ENCODE peak calls at places on chromosomes 3 and 15, in five cellular contexts. S is astrocyte, Y is upper lobe of left lung, O is brain microvascular endothelial cell, C is astrocyte of the spinal cord. A is an unnamed sample.

GRCh38 chr15:100043069-100043641 is 298.6 kb downstream of the ADAMTS17 start:
- DNase-seq in Y (no peak), O (peak), C (peak), S (peak), A (peak)

GRCh38 chr3:186931487-186932280 is 1.4 kb downstream of the ST6GAL1 start:
- DNase-seq in C (peak), O (peak), Y (peak), S (peak), A (peak)

GRCh38 chr3:171799501-171799900 is 10.8 kb downstream of the PLD1 start:
- DNase-seq in O (no peak), S (peak), Y (no peak), C (no peak), A (no peak)

GRCh38 chr3:102174312-102174712 is 260.5 kb upstream of the ZPLD1 start:
- DNase-seq in S (peak), C (peak), Y (no peak), O (peak), A (peak)

GRCh38 chr3:98573231-98573728 is 20.1 kb downstream of the CPOX start:
- DNase-seq in S (no peak), Y (no peak), C (peak), O (no peak), A (peak)

GRCh38 chr3:123449092-123449985 is 449 bp upstream of the ADCY5 start:
- DNase-seq in S (no peak), O (no peak), C (peak), Y (no peak), A (no peak)

GRCh38 chr3:40118031-40118610 is 191.4 kb upstream of the EIF1B start:
- DNase-seq in Y (no peak), C (no peak), O (no peak), S (no peak), A (no peak)

GRCh38 chr3:65245133-65246076 is 557.6 kb upstream of the ADAMTS9 start:
- DNase-seq in C (peak), Y (no peak), O (no peak), S (peak), A (peak)

GRCh38 chr3:142694225-142694624 is 29.6 kb upstream of the TRPC1 start:
- DNase-seq in C (no peak), O (no peak), Y (no peak), S (no peak), A (peak)

GRCh38 chr3:185320949-185321348 is 42.0 kb upstream of the MAP3K13 start:
- DNase-seq in Y (no peak), O (no peak), S (no peak), C (no peak), A (no peak)
- H3K4me3 ChIP-seq in Y (no peak), O (no peak), S (no peak), C (no peak), A (no peak)

GRCh38 chr3:132721479-132722164 is 587 bp downstream of the NPHP3 start:
- DNase-seq in C (peak), Y (peak), O (peak), S (peak), A (peak)

GRCh38 chr3:132726341-132726823 is 4.2 kb upstream of the NPHP3 start:
- DNase-seq in Y (no peak), S (no peak), C (peak), O (no peak), A (peak)

GRCh38 chr3:132722165-132723023 is at the start of gene NPHP3:
- DNase-seq in O (peak), C (peak), S (peak), Y (peak), A (peak)

GRCh38 chr3:132723551-132723950 is 1.3 kb upstream of the NPHP3 start:
- DNase-seq in C (peak), Y (no peak), O (no peak), S (no peak), A (no peak)

DNA sequence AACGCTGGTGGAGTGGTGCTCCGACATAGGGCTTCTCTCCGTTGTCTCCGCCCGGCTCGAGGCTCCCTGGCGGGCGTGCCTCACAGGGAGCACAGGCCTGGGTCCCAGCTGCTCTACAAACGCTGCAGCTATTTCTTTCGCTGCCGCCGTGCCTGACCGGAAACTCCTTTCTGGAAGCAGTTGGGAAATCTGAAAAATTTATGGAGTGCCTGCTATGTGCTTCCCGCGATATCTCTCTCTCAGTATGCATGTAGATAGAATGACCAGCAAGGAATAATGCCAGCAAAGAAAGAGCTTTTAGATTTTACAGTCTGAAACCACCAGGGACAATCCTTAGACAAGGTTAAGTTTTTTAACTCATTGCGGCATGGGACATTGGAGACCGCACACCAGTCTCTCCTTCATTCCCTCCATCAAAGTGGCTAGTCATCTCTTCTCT is 834 bp upstream of the NPHP3 start:
- DNase-seq in O (no peak), Y (no peak), S (peak), C (no peak), A (no peak)
- TF ChIP-seq CTCF in O (no peak), Y (no peak), S (no peak), C (no peak), A (no peak)

DNA sequence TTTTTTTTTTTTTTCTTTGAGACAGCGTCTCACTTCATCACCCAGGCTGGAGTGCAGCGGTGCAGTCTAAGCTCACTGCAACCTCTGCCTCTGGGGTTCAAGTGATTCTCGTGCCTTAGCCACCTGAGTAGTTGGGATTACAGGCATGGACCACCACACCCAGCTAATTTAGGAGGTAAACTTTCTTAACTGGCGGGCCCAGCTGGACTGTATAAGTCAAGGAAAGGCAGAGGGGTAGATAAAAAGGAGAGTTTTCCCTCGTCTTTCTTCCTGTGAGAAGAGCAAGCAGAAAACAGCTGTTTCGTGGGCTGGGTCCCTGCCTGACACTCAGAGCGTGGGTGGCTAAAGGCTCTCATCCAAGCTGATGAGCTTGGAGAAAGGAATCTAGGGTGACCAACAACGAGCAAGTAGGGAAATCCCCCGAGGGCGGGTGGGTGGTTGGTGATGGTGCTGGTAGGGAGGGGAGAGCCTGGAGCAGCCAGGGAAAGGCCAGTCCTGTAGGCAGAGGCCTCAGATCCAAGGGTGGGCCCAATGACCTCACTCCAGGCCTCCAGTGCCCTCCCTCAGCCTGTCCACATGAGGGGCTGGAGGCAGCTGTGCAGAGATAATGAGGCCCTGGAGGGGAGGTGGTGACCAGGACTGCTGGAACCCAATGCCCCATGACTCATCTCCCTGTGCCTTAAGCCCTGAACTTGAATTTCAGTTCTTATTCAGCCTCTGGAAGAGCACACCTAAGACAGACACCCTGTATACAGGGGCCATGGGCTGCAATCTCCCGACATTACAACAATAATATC is 43.1 kb upstream of the LIMD1 start:
- DNase-seq in Y (no peak), C (peak), O (peak), S (peak), A (peak)
- H3K4me3 ChIP-seq in Y (no peak), C (no peak), O (no peak), S (peak), A (no peak)

GRCh38 chr3:157705258-157705657 is 202.0 kb upstream of the VEPH1 start:
- DNase-seq in S (no peak), C (no peak), O (no peak), Y (no peak), A (no peak)

GRCh38 chr3:157695586-157695985 is 192.4 kb upstream of the VEPH1 start:
- DNase-seq in C (no peak), S (no peak), Y (no peak), O (no peak), A (no peak)

GRCh38 chr3:157700405-157700804 is 197.2 kb upstream of the VEPH1 start:
- DNase-seq in C (no peak), O (no peak), S (no peak), Y (no peak), A (no peak)
- TF ChIP-seq CTCF in C (no peak), O (no peak), S (no peak), Y (no peak), A (no peak)

GRCh38 chr3:43287514-43287913 is 1.2 kb downstream of the SNRK start:
- DNase-seq in Y (no peak), C (no peak), O (no peak), S (no peak), A (peak)

GRCh38 chr3:43288366-43288765 is 2.0 kb downstream of the SNRK start:
- DNase-seq in Y (no peak), S (peak), O (no peak), C (peak), A (peak)

GRCh38 chr3:43289401-43289800 is 3.1 kb downstream of the SNRK start:
- DNase-seq in S (no peak), Y (no peak), O (no peak), C (no peak), A (no peak)

GRCh38 chr3:43286886-43287301 is 554 bp downstream of the SNRK start:
- DNase-seq in S (peak), C (no peak), Y (no peak), O (no peak), A (peak)

DNA sequence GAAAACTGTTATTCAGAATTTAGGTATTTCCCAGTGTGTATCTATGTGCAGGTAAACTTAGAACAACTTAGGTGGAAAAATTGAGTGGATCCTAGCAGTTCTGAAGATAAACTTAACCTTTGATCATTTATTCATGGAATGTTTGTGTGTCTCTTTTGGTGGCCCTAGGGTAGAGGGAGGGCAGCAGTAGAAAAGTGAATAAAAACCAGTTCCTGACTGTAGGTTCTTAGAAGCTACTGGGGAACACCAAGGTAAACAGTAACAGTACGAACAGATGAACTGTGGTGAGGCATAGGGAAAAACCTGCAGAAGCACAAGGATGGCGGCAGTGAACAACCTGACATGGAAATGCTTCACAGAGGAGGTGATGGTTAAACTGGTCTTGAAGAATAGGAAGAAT is 2.5 kb downstream of the SNRK start:
- DNase-seq in Y (no peak), S (no peak), O (no peak), C (no peak), A (no peak)
- H3K4me3 ChIP-seq in Y (peak), S (no peak), O (peak), C (peak), A (no peak)

GRCh38 chr3:37247398-37248114 is 73.2 kb upstream of the LRRFIP2 start:
- DNase-seq in C (no peak), O (no peak), Y (no peak), S (no peak), A (no peak)

GRCh38 chr3:37240170-37240945 is 66.0 kb upstream of the LRRFIP2 start:
- DNase-seq in C (no peak), O (no peak), S (no peak), Y (no peak), A (no peak)

GRCh38 chr3:37241880-37242279 is 67.5 kb upstream of the LRRFIP2 start:
- DNase-seq in S (no peak), Y (no peak), C (no peak), O (no peak), A (no peak)

GRCh38 chr3:37245003-37245402 is 70.6 kb upstream of the LRRFIP2 start:
- DNase-seq in Y (no peak), C (no peak), O (no peak), S (no peak), A (no peak)

GRCh38 chr3:37243811-37244748 is 69.7 kb upstream of the LRRFIP2 start:
- DNase-seq in O (peak), Y (peak), S (peak), C (peak), A (peak)
- TF ChIP-seq CTCF in O (no peak), Y (no peak), S (no peak), C (no peak), A (no peak)

DNA sequence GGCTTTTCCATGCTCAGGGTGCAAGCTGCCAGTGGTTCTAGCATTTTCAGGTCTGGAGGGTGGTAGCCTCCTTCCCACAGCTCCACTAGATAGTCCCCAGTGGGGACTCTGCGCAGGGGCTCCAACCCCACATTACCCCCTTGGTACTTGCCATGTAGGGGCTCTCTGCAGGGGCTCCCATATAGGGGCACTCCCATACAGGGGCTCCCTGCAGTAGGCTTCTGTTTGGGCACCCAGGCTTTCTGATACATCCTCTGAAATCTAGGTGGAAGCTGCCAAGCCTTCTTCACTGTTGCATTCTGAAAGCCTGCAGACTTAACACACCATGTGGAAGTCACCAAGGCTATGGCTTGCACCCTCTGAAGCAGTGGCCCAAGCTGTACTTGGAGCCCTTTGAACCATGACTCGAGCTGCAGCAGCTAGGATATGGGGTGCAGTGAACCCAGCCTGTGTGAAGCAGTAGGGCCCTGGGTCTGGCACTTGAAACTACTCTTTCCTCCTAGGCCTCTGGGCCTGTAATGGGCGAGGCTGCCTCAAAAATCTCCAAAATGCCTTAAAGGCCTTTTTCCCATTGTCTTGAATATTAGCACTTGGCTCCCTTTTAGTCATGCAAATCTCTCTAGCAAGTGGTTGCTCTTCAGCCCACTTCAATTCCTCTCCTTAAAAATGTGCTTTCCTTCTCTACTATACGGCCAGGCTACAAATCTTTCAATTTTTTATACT is 96.4 kb downstream of the TPRA1 start:
- DNase-seq in C (no peak), Y (no peak), S (no peak), O (no peak), A (no peak)
- H3K4me3 ChIP-seq in C (no peak), Y (no peak), S (no peak), O (no peak), A (no peak)

GRCh38 chr15:44798815-44799214 is 62.5 kb downstream of the TRIM69 start:
- DNase-seq in Y (no peak), O (peak), C (no peak), S (no peak), A (no peak)
- TF ChIP-seq CTCF in Y (no peak), O (peak), C (peak), S (peak), A (peak)

GRCh38 chr3:189792046-189792929 is 161.1 kb downstream of the TP63 start:
- DNase-seq in S (no peak), Y (no peak), O (no peak), C (no peak), A (peak)
- H3K4me3 ChIP-seq in S (no peak), Y (no peak), O (no peak), C (no peak), A (peak)

DNA sequence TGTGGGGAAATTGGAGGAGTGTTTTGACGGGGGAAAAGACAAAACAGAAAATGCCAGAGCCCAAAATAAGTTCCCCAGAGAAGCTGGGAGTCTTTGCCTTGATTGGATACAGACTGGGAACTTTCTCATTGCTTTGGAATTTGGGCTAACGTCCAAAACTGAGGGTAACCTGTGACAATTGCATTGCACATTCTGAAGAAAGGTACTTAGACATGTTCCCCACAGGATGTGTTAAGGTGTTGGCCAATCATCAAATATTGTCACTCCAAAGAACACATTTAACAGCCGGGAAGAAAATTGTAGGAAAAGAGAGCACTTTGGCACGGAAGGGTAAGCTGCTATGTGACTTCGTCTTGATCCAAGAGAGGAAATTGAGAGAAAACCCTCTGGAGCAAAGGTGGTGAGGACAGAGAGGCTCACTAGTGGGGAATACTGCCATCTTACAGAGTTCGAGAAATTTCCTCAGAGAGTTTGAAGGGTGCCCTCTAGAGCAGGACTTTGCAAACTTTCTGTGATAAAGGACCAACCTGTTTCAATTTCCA is 619.5 kb upstream of the TBL1XR1 start:
- DNase-seq in C (peak), O (peak), S (peak), Y (peak), A (peak)
- TF ChIP-seq CTCF in C (peak), O (no peak), S (no peak), Y (no peak), A (peak)

A was measured in bronchial epithelial cell.